ENCODE peak calls at places on chromosome 11, in nine cellular contexts. X is GM23338, D is HCT116, P is SK-N-SH, V is A549, K is GM12878, U is HL-60, O is K562, F is HepG2. E is an unnamed sample.

GRCh38 chr11:69778373-69778772 is 3.2 kb upstream of the FGF4 start:
- DNase-seq in X (no peak), D (no peak), P (no peak), V (no peak), K (no peak), U (no peak), O (no peak), F (no peak), E (no peak)

GRCh38 chr11:5038336-5038735 is 8.0 kb upstream of the OR52J3 start:
- DNase-seq in X (no peak), D (no peak), P (no peak), V (no peak), K (no peak), U (no peak), O (no peak), F (no peak), E (no peak)

GRCh38 chr11:96103721-96104120 is 179.8 kb upstream of the MTMR2 start:
- DNase-seq in X (no peak), D (no peak), P (no peak), V (no peak), K (no peak), U (no peak), O (no peak), F (no peak), E (no peak)

GRCh38 chr11:71352748-71353147 is 95.4 kb downstream of the DHCR7 start:
- DNase-seq in X (no peak), D (no peak), P (no peak), V (no peak), K (no peak), U (no peak), O (no peak), F (no peak), E (no peak)

GRCh38 chr11:11845551-11845950 is 3.8 kb downstream of the USP47 start:
- DNase-seq in X (no peak), D (no peak), P (no peak), V (no peak), K (no peak), U (no peak), O (no peak), F (no peak), E (no peak)

GRCh38 chr11:2893935-2894334 is 8.4 kb upstream of the CDKN1C start:
- DNase-seq in X (no peak), D (no peak), P (no peak), V (no peak), K (no peak), U (no peak), O (no peak), F (no peak), E (no peak)

GRCh38 chr11:3056296-3057068 is 741 bp downstream of the CARS1 start:
- DNase-seq in X (peak; percentile 38), D (no peak), P (peak; percentile 46), V (no peak), K (no peak), U (no peak), O (no peak), F (no peak), E (no peak)

GRCh38 chr11:120182790-120183491 is 27.9 kb upstream of the OAF start:
- DNase-seq in X (peak; percentile 74), D (no peak), P (no peak), V (no peak), K (no peak), U (peak; percentile 13), O (peak; percentile 42), F (peak; percentile 73), E (no peak)

GRCh38 chr11:82701847-82702520 is 31.7 kb downstream of the FAM181B start:
- DNase-seq in X (peak; percentile 78), D (peak; percentile 24), P (peak; percentile 49), V (peak; percentile 29), K (no peak), U (peak; percentile 27), O (peak; percentile 56), F (peak; percentile 37), E (no peak)

GRCh38 chr11:44016129-44016528 is 31.7 kb upstream of the ACCSL start:
- DNase-seq in X (no peak), D (no peak), P (no peak), V (no peak), K (no peak), U (no peak), O (no peak), F (no peak), E (no peak)

GRCh38 chr11:18705651-18706281 is 7.2 kb downstream of the TMEM86A start:
- DNase-seq in X (peak; percentile 54), D (no peak), P (peak; percentile 72), V (no peak), K (no peak), U (no peak), O (no peak), F (no peak), E (no peak)

GRCh38 chr11:119434531-119435330 is 11.8 kb upstream of the THY1 start:
- DNase-seq in X (no peak), D (no peak), P (no peak), V (no peak), K (no peak), U (no peak), O (no peak), F (no peak), E (no peak)

GRCh38 chr11:11149671-11150459 is 203.2 kb downstream of the CSNK2A3 start:
- DNase-seq in X (no peak), D (no peak), P (no peak), V (no peak), K (no peak), U (peak; percentile 47), O (no peak), F (no peak), E (no peak)

GRCh38 chr11:117249571-117249970 is 17.1 kb downstream of the RNF214 start:
- DNase-seq in X (no peak), D (no peak), P (no peak), V (no peak), K (no peak), U (no peak), O (no peak), F (no peak), E (no peak)

GRCh38 chr11:117248341-117248740 is 15.9 kb downstream of the RNF214 start:
- DNase-seq in X (no peak), D (no peak), P (no peak), V (no peak), K (no peak), U (no peak), O (peak; percentile 32), F (no peak), E (no peak)
- TF ChIP-seq CTCF in X (no peak), D (no peak), P (no peak), V (no peak), K (no peak), U (no peak), O (no peak), F (no peak), E (no peak)

GRCh38 chr11:72789493-72790131 is 4.2 kb downstream of the STARD10 start:
- DNase-seq in X (no peak), D (no peak), P (peak; percentile 40), V (no peak), K (no peak), U (no peak), O (no peak), F (no peak), E (no peak)
- TF ChIP-seq REST in X (no peak), D (no peak), P (no peak), V (no peak), K (no peak), U (no peak), O (no peak), F (no peak), E (no peak)

GRCh38 chr11:1870326-1870696 is 17.4 kb downstream of the LSP1 start:
- DNase-seq in X (no peak), D (no peak), P (no peak), V (no peak), K (no peak), U (no peak), O (no peak), F (no peak), E (no peak)

GRCh38 chr11:1867381-1867780 is 14.5 kb downstream of the LSP1 start:
- DNase-seq in X (no peak), D (no peak), P (no peak), V (no peak), K (no peak), U (no peak), O (no peak), F (no peak), E (no peak)

GRCh38 chr11:1869427-1870325 is 16.8 kb downstream of the LSP1 start:
- DNase-seq in X (peak; percentile 31), D (no peak), P (no peak), V (peak; percentile 79), K (no peak), U (peak; percentile 31), O (peak; percentile 57), F (peak; percentile 20), E (no peak)

GRCh38 chr11:1868056-1868635 is 15.3 kb downstream of the LSP1 start:
- DNase-seq in X (no peak), D (no peak), P (no peak), V (no peak), K (no peak), U (no peak), O (no peak), F (no peak), E (no peak)

DNA sequence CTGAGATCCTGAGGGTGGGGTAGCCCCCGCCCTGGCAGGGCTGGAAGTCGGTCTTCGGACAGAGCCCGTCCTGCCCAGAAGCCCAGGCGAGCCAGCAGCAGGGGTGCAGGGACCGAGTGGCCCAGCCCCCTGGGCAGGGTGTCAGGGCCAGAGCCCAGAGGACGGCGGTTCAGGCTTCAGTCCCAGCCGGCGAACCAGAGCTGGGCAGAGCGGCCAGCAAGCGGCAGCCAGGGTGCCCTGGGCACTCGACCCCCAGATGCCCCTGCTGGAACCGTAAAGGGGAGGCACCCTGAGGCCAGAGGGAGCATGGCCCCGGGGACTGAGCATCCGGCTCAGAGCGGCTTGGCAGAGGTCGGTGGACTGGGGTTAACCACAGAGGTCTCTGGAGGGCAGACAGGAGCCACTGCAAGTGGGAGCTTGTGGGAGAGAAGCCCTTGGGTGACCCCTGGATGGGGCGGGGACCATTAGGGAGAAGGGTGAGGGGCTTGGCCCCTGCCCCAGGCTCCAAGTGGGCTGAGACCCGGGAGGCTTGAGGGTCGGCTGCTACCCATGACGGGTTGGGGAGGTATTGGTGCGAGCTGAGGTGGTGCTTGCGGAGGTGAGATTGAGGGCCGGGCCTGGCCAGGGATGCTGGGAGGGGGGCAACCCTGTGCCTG is 15.9 kb downstream of the LSP1 start:
- DNase-seq in X (no peak), D (no peak), P (no peak), V (no peak), K (no peak), U (no peak), O (no peak), F (no peak), E (no peak)
- H3K27ac ChIP-seq in X (no peak overlapping the region), D (no peak overlapping the region), P (no peak overlapping the region), V (no peak overlapping the region), K (no peak overlapping the region), U (no peak overlapping the region), O (no peak overlapping the region), F (no peak overlapping the region), E (no peak overlapping the region)

DNA sequence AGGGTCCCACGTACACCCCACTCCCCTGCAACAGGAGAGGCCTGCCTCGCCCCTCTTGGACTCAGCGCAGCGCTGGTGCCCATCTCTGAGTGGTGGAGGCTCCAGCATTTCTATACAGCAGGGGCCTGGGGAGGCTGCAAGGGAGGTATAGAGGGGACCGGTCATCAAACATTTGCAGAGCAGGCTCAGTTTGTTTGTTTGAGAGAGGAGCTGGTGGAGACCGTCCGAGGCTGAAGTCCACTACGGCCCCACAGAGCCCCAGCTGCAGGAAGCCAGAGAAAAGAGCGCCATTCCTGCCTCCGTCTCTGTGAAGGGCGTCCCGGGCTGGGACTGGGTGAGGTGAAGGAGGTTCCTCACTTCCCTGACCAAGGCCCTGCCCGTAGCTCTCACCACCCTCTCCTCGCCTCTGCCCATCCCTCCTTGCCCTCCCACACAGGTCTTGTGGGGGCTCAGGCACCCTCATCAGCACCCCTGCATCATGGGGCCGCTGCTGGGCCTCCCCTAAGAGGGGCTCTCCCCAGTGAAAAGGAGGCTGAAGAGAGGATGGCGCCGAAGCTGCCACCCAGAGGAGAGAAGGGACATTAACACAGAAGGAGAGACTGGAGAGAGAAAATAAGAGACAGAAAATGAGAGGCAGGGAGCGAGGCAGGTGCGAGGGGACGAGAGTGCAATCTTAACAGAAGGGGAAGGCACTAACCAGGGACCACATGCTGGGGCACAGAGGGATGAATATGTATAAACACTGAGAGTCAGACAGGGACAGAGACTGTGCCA is 24.6 kb downstream of the RPUSD4 start:
- DNase-seq in X (peak; percentile 53), D (no peak), P (no peak), V (no peak), K (no peak), U (no peak), O (no peak), F (peak; percentile 87), E (no peak)
- TF ChIP-seq CTCF in X (peak; percentile 50), D (peak; percentile 5), P (peak; percentile 17), V (no peak), K (no peak), U (no peak), O (no peak), F (peak; percentile 52), E (no peak)